ENCODE peak calls at places on chromosomes 16 and 17, in four cellular contexts. One of them, this sample, is unnamed. For H3K4me1, the result is how much of the 10 kb centered on the place peaks cover.

GRCh38 chr16:58459344-58460218 is 40.4 kb upstream of the NDRG4 start:
- DNase-seq in testis: no peak
- DNase-seq in OCI-LY7: no peak
- DNase-seq in psoas muscle: no peak
- DNase-seq in this sample: no peak

GRCh38 chr16:14013145-14013570 is 58.0 kb upstream of the MRTFB start:
- DNase-seq in testis: no peak
- DNase-seq in OCI-LY7: no peak
- DNase-seq in psoas muscle: no peak
- DNase-seq in this sample: no peak

GRCh38 chr16:85688586-85689284 is at the start of gene GINS2:
- DNase-seq in testis: peak
- DNase-seq in OCI-LY7: peak
- DNase-seq in psoas muscle: peak
- DNase-seq in this sample: peak

GRCh38 chr16:10266809-10267208 is 84.6 kb upstream of the GRIN2A start:
- DNase-seq in testis: no peak
- DNase-seq in OCI-LY7: no peak
- DNase-seq in psoas muscle: no peak
- DNase-seq in this sample: no peak

GRCh38 chr17:45398800-45399199 is 33.9 kb downstream of the ARHGAP27 start:
- DNase-seq in testis: no peak
- DNase-seq in OCI-LY7: no peak
- DNase-seq in psoas muscle: no peak
- DNase-seq in this sample: no peak

GRCh38 chr16:31452631-31453106 is 6.6 kb upstream of the ARMC5 start:
- DNase-seq in testis: peak
- DNase-seq in OCI-LY7: no peak
- DNase-seq in psoas muscle: no peak
- DNase-seq in this sample: no peak

GRCh38 chr17:68777243-68777855 is 176.2 kb upstream of the FAM20A start:
- DNase-seq in testis: peak
- DNase-seq in OCI-LY7: peak
- DNase-seq in psoas muscle: peak
- DNase-seq in this sample: peak

GRCh38 chr16:23148513-23149266 is 562 bp downstream of the USP31 start:
- DNase-seq in testis: peak
- DNase-seq in OCI-LY7: peak
- DNase-seq in psoas muscle: peak
- DNase-seq in this sample: peak

GRCh38 chr16:9417898-9418297 is 326.5 kb downstream of the HAPSTR1 start:
- DNase-seq in testis: no peak
- DNase-seq in OCI-LY7: no peak
- DNase-seq in psoas muscle: no peak
- DNase-seq in this sample: no peak

GRCh38 chr17:45715787-45716186 is 68.3 kb upstream of the CRHR1 start:
- DNase-seq in testis: no peak
- DNase-seq in OCI-LY7: no peak
- DNase-seq in psoas muscle: no peak
- DNase-seq in this sample: no peak

GRCh38 chr16:47142469-47143328 is 1.0 kb downstream of the NETO2 start:
- DNase-seq in testis: peak
- DNase-seq in OCI-LY7: peak
- DNase-seq in psoas muscle: peak
- DNase-seq in this sample: peak
- H3K4me3 ChIP-seq in testis: peak
- H3K4me3 ChIP-seq in OCI-LY7: peak
- H3K4me3 ChIP-seq in psoas muscle: peak
- H3K4me3 ChIP-seq in this sample: peak

GRCh38 chr16:67961551-67961957 is 6.9 kb downstream of the SLC12A4 start:
- DNase-seq in testis: no peak
- DNase-seq in OCI-LY7: no peak
- DNase-seq in psoas muscle: peak
- DNase-seq in this sample: no peak
- H3K4me1 ChIP-seq in testis: under half
- H3K4me1 ChIP-seq in OCI-LY7: under half
- H3K4me1 ChIP-seq in psoas muscle: half or more
- H3K4me1 ChIP-seq in this sample: under half

GRCh38 chr16:79218358-79218757 is 382.2 kb downstream of the MAF start:
- DNase-seq in testis: no peak
- DNase-seq in OCI-LY7: no peak
- DNase-seq in psoas muscle: no peak
- DNase-seq in this sample: no peak
- H3K4me3 ChIP-seq in testis: no peak
- H3K4me3 ChIP-seq in OCI-LY7: no peak
- H3K4me3 ChIP-seq in psoas muscle: no peak
- H3K4me3 ChIP-seq in this sample: no peak

GRCh38 chr17:49407981-49408501 is 6.6 kb downstream of the PHB1 start:
- DNase-seq in testis: peak
- DNase-seq in OCI-LY7: peak
- DNase-seq in psoas muscle: peak
- DNase-seq in this sample: peak
- H3K4me1 ChIP-seq in testis: under half
- H3K4me1 ChIP-seq in OCI-LY7: under half
- H3K4me1 ChIP-seq in psoas muscle: under half
- H3K4me1 ChIP-seq in this sample: under half

GRCh38 chr16:19717319-19717718 is 708 bp downstream of the KNOP1 start:
- DNase-seq in testis: no peak
- DNase-seq in OCI-LY7: peak
- DNase-seq in psoas muscle: no peak
- DNase-seq in this sample: no peak

GRCh38 chr16:19717781-19718623 is at the start of the genes IQCK and KNOP1:
- DNase-seq in testis: peak
- DNase-seq in OCI-LY7: peak
- DNase-seq in psoas muscle: peak
- DNase-seq in this sample: peak

GRCh38 chr16:19718624-19718965 is 524 bp downstream of the IQCK start:
- DNase-seq in testis: peak
- DNase-seq in OCI-LY7: peak
- DNase-seq in psoas muscle: no peak
- DNase-seq in this sample: no peak

GRCh38 chr16:19715566-19715965 is 2.5 kb downstream of the KNOP1 start:
- DNase-seq in testis: no peak
- DNase-seq in OCI-LY7: no peak
- DNase-seq in psoas muscle: no peak
- DNase-seq in this sample: no peak

DNA sequence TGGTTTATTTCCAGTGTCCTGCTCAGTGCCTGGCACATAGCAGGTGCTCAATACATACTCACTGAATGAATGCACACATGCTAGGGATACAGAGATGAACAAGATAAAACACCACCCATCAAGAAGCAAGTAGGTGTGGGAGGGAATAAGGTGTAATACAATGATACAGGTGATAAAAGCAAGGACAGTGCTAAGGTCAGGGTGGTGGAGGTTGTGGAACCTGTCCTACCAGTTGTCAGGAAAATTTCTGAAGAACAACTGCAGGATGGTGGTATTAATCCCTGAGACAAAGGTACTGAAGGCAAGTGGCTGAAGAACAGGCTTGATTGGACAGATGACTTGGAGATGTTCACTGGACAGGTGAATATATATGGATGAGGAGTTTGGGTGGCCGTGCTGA is 1.8 kb downstream of the KNOP1 start:
- DNase-seq in testis: no peak
- DNase-seq in OCI-LY7: no peak
- DNase-seq in psoas muscle: no peak
- DNase-seq in this sample: no peak
- H3K4me3 ChIP-seq in testis: no peak
- H3K4me3 ChIP-seq in OCI-LY7: peak
- H3K4me3 ChIP-seq in psoas muscle: peak
- H3K4me3 ChIP-seq in this sample: no peak

GRCh38 chr17:77286641-77287431 is 146.1 kb downstream of the SEC14L1 start:
- DNase-seq in testis: no peak
- DNase-seq in OCI-LY7: no peak
- DNase-seq in psoas muscle: peak
- DNase-seq in this sample: no peak

GRCh38 chr17:77284023-77284617 is 143.4 kb downstream of the SEC14L1 start:
- DNase-seq in testis: no peak
- DNase-seq in OCI-LY7: no peak
- DNase-seq in psoas muscle: no peak
- DNase-seq in this sample: no peak

GRCh38 chr17:77287432-77288068 is 146.8 kb downstream of the SEC14L1 start:
- DNase-seq in testis: no peak
- DNase-seq in OCI-LY7: no peak
- DNase-seq in psoas muscle: peak
- DNase-seq in this sample: no peak

GRCh38 chr17:77286391-77286640 is 145.5 kb downstream of the SEC14L1 start:
- DNase-seq in testis: no peak
- DNase-seq in OCI-LY7: no peak
- DNase-seq in psoas muscle: no peak
- DNase-seq in this sample: no peak

DNA sequence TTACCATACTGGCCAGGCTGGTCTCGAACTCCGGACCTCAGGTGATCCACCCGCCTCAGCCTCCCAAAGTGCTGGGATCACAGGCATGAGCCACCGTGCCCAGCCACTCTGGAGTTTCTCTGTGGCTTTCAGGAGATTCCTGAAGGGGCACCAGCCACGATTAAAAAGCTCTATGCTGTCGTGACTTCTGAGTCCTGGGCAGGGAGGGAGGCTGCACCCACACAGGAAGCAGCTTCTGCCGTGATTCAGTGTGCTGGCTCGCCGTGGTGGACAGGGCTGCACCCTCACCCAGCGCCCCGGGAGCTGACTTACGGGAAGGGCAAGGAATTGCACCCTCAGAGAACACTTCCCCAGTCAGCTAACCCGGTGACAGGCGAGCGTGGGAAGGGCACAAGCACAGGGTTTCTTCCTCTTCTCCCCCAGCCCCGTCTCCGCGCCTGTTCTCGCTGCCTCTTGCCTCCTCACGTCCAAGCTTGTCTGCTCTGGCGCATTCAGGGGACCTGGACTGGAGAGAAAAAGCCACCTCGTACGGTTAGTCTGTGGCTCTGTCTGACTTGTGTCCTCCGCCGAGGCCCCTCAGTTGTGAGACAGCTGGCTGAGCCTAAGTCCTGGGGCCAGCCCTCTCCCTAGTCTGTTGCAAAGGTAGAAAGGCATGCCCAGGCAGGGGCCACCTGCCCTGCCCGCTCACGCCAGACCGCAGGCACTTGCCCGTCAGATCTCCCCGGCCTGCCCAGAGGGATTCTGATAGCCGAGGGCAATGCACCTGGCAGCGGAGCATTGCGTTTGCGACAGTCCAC is 145.0 kb downstream of the SEC14L1 start:
- DNase-seq in testis: no peak
- DNase-seq in OCI-LY7: no peak
- DNase-seq in psoas muscle: peak
- DNase-seq in this sample: no peak
- H3K4me1 ChIP-seq in testis: under half
- H3K4me1 ChIP-seq in OCI-LY7: under half
- H3K4me1 ChIP-seq in psoas muscle: under half
- H3K4me1 ChIP-seq in this sample: under half

GRCh38 chr17:17156511-17156910 is 49.6 kb downstream of the PLD6 start:
- DNase-seq in testis: no peak
- DNase-seq in OCI-LY7: no peak
- DNase-seq in psoas muscle: no peak
- DNase-seq in this sample: no peak
- H3K4me3 ChIP-seq in testis: no peak
- H3K4me3 ChIP-seq in OCI-LY7: no peak
- H3K4me3 ChIP-seq in psoas muscle: no peak
- H3K4me3 ChIP-seq in this sample: no peak

GRCh38 chr17:17528696-17529652 is 32.8 kb upstream of the RASD1 start:
- DNase-seq in testis: no peak
- DNase-seq in OCI-LY7: no peak
- DNase-seq in psoas muscle: peak
- DNase-seq in this sample: no peak

GRCh38 chr17:17525956-17526355 is 29.8 kb upstream of the RASD1 start:
- DNase-seq in testis: peak
- DNase-seq in OCI-LY7: no peak
- DNase-seq in psoas muscle: no peak
- DNase-seq in this sample: no peak

GRCh38 chr17:17527534-17527933 is 31.3 kb upstream of the RASD1 start:
- DNase-seq in testis: no peak
- DNase-seq in OCI-LY7: no peak
- DNase-seq in psoas muscle: peak
- DNase-seq in this sample: no peak

GRCh38 chr17:17526369-17526768 is 30.2 kb upstream of the RASD1 start:
- DNase-seq in testis: peak
- DNase-seq in OCI-LY7: no peak
- DNase-seq in psoas muscle: peak
- DNase-seq in this sample: no peak

DNA sequence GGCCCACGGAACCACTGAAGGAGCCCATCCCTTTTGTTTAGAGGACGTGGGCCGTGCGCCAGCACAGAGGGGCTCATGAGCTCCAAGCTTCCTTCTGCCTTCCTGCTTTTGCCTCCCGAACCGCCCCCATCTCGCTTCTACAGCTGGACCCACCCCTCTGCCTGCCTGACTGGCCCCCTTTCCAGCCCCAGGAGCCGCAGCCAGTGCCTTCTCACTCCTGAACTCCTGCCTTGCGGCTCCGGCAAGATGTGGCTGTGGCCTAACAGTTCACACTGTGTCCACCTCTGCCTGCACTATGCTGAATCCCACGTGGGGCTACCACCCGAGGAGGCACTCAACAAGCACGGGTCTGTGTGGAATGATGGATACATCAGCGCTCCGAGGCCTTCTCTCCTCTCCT is 31.9 kb upstream of the RASD1 start:
- DNase-seq in testis: no peak
- DNase-seq in OCI-LY7: no peak
- DNase-seq in psoas muscle: peak
- DNase-seq in this sample: no peak
- H3K4me1 ChIP-seq in testis: under half
- H3K4me1 ChIP-seq in OCI-LY7: under half
- H3K4me1 ChIP-seq in psoas muscle: under half
- H3K4me1 ChIP-seq in this sample: under half

GRCh38 chr17:76537578-76538280 is at the start of gene CYGB:
- DNase-seq in testis: no peak
- DNase-seq in OCI-LY7: no peak
- DNase-seq in psoas muscle: peak
- DNase-seq in this sample: peak

GRCh38 chr17:76536511-76537287 is 810 bp downstream of the CYGB start:
- DNase-seq in testis: no peak
- DNase-seq in OCI-LY7: no peak
- DNase-seq in psoas muscle: no peak
- DNase-seq in this sample: no peak

GRCh38 chr17:76535788-76536510 is 1.6 kb downstream of the CYGB start:
- DNase-seq in testis: no peak
- DNase-seq in OCI-LY7: no peak
- DNase-seq in psoas muscle: peak
- DNase-seq in this sample: no peak

GRCh38 chr17:76538281-76538931 is 897 bp upstream of the CYGB start:
- DNase-seq in testis: no peak
- DNase-seq in OCI-LY7: no peak
- DNase-seq in psoas muscle: peak
- DNase-seq in this sample: no peak

GRCh38 chr17:76537288-76537577 is 276 bp downstream of the CYGB start:
- DNase-seq in testis: peak
- DNase-seq in OCI-LY7: no peak
- DNase-seq in psoas muscle: peak
- DNase-seq in this sample: no peak
- H3K4me3 ChIP-seq in testis: no peak
- H3K4me3 ChIP-seq in OCI-LY7: no peak
- H3K4me3 ChIP-seq in psoas muscle: peak
- H3K4me3 ChIP-seq in this sample: no peak